ENCODE peak calls at places on chromosomes 5 and 9, in nine cellular contexts. W, G, R, A, S, V, L, C and Y are unnamed samples.

GRCh38 chr9:69427286-69427685 is 102.3 kb downstream of the ENTREP1 start:
- DNase-seq in W (no peak), G (no peak), R (peak), A (no peak), S (no peak), V (no peak), L (no peak), C (no peak), Y (no peak)

GRCh38 chr5:72064801-72065570 is 42.3 kb upstream of the MAP1B start:
- DNase-seq in W (no peak), G (no peak), R (no peak), A (no peak), S (no peak), V (no peak), L (no peak), C (no peak), Y (no peak)

GRCh38 chr9:136196465-136197371 is 8.2 kb downstream of the LHX3 start:
- DNase-seq in W (peak), G (no peak), R (no peak), A (no peak), S (no peak), V (no peak), L (no peak), C (no peak), Y (no peak)

GRCh38 chr9:24497671-24498070 is 48.0 kb downstream of the IZUMO3 start:
- DNase-seq in W (no peak), G (no peak), R (no peak), A (no peak), S (no peak), V (no peak), L (no peak), C (no peak), Y (no peak)

GRCh38 chr5:10836991-10837390 is 76.0 kb upstream of the DAP start:
- DNase-seq in W (no peak), G (peak), R (no peak), A (no peak), S (no peak), V (no peak), L (no peak), C (no peak), Y (no peak)

GRCh38 chr9:26142201-26142600 is 464.0 kb upstream of the TUSC1 start:
- DNase-seq in W (no peak), G (no peak), R (no peak), A (peak), S (no peak), V (no peak), L (no peak), C (no peak), Y (no peak)

GRCh38 chr5:180340856-180341255 is 12.3 kb downstream of the GFPT2 start:
- DNase-seq in W (no peak), G (peak), R (no peak), A (no peak), S (no peak), V (no peak), L (no peak), C (no peak), Y (no peak)

GRCh38 chr5:86460519-86460918 is 157.2 kb upstream of the COX7C start:
- DNase-seq in W (no peak), G (no peak), R (no peak), A (no peak), S (no peak), V (no peak), L (no peak), C (no peak), Y (no peak)

GRCh38 chr9:136199391-136200288 is 5.3 kb downstream of the LHX3 start:
- DNase-seq in W (no peak), G (no peak), R (no peak), A (no peak), S (no peak), V (no peak), L (no peak), C (no peak), Y (no peak)

GRCh38 chr9:33517373-33517772 is 6.7 kb upstream of the ANKRD18B start:
- DNase-seq in W (no peak), G (peak), R (no peak), A (peak), S (no peak), V (peak), L (no peak), C (no peak), Y (peak)

GRCh38 chr5:145887976-145888574 is 15.3 kb upstream of the GRXCR2 start:
- DNase-seq in W (peak), G (peak), R (no peak), A (peak), S (peak), V (peak), L (peak), C (no peak), Y (no peak)

GRCh38 chr9:98825414-98825813 is 17.9 kb downstream of the GALNT12 start:
- DNase-seq in W (no peak), G (no peak), R (no peak), A (no peak), S (no peak), V (no peak), L (no peak), C (no peak), Y (no peak)

GRCh38 chr5:124572973-124573372 is 173.5 kb downstream of the ZNF608 start:
- DNase-seq in W (no peak), G (no peak), R (no peak), A (no peak), S (no peak), V (no peak), L (no peak), C (no peak), Y (no peak)

GRCh38 chr5:130198927-130199326 is 294.7 kb downstream of the CHSY3 start:
- DNase-seq in W (no peak), G (peak), R (no peak), A (peak), S (no peak), V (peak), L (no peak), C (no peak), Y (peak)

GRCh38 chr9:4077499-4078102 is 222.3 kb downstream of the GLIS3 start:
- DNase-seq in W (peak), G (peak), R (peak), A (peak), S (no peak), V (peak), L (peak), C (peak), Y (peak)

GRCh38 chr5:31066655-31067328 is 126.7 kb upstream of the CDH6 start:
- DNase-seq in W (no peak), G (peak), R (no peak), A (peak), S (no peak), V (no peak), L (no peak), C (no peak), Y (no peak)

GRCh38 chr5:86918246-86918645 is 300.5 kb downstream of the COX7C start:
- DNase-seq in W (no peak), G (no peak), R (no peak), A (no peak), S (no peak), V (no peak), L (no peak), C (no peak), Y (no peak)

GRCh38 chr9:121852646-121853616 is 201.5 kb downstream of the DAB2IP start:
- DNase-seq in W (no peak), G (no peak), R (no peak), A (peak), S (no peak), V (no peak), L (peak), C (peak), Y (no peak)

GRCh38 chr9:14351206-14351605 is 37.3 kb upstream of the NFIB start:
- DNase-seq in W (no peak), G (no peak), R (no peak), A (no peak), S (no peak), V (no peak), L (no peak), C (no peak), Y (no peak)

GRCh38 chr9:2788948-2789347 is 54.9 kb downstream of the PUM3 start:
- DNase-seq in W (no peak), G (no peak), R (no peak), A (no peak), S (no peak), V (no peak), L (no peak), C (no peak), Y (no peak)

GRCh38 chr9:8534828-8535227 is 735.2 kb upstream of the DMAC1 start:
- DNase-seq in W (no peak), G (no peak), R (no peak), A (no peak), S (no peak), V (no peak), L (no peak), C (no peak), Y (no peak)

GRCh38 chr5:80592761-80593160 is 22.7 kb upstream of the ANKRD34B start:
- DNase-seq in W (peak), G (no peak), R (no peak), A (no peak), S (no peak), V (no peak), L (no peak), C (no peak), Y (no peak)

GRCh38 chr9:76571288-76572204 is 112.6 kb downstream of the GCNT1 start:
- DNase-seq in W (no peak), G (peak), R (peak), A (peak), S (no peak), V (no peak), L (no peak), C (no peak), Y (peak)

GRCh38 chr5:122311888-122312669 is at the start of gene SNCAIP:
- DNase-seq in W (peak), G (peak), R (peak), A (peak), S (no peak), V (peak), L (peak), C (peak), Y (peak)

GRCh38 chr5:125492977-125493376 is 746.5 kb upstream of the ZNF608 start:
- DNase-seq in W (no peak), G (no peak), R (no peak), A (peak), S (no peak), V (no peak), L (no peak), C (no peak), Y (no peak)